ENCODE peak calls at places on chromosomes 5 and 9, in six cellular contexts. One of them, this sample, is unnamed.

GRCh38 chr9:137724114-137724445 is 105.3 kb downstream of the EHMT1 start:
- DNase-seq in AG10803: no peak
- DNase-seq in activated B cell treated with CpG ODN at 0.5 μM for 24 hours: no peak
- DNase-seq in ovary: no peak
- DNase-seq in fibroblast of the aortic adventitia: no peak
- DNase-seq in epithelial cell of esophagus: peak; percentile 54
- DNase-seq in this sample: no peak

GRCh38 chr5:78964889-78965288 is 20.2 kb downstream of the ARSB start:
- DNase-seq in activated B cell treated with CpG ODN at 0.5 μM for 24 hours: no peak
- DNase-seq in epithelial cell of esophagus: peak; percentile 78
- DNase-seq in ovary: no peak
- DNase-seq in AG10803: peak; percentile 77
- DNase-seq in fibroblast of the aortic adventitia: peak; percentile 86
- DNase-seq in this sample: peak; percentile 44

GRCh38 chr5:67187318-67187717 is 9.3 kb downstream of the CD180 start:
- DNase-seq in AG10803: no peak
- DNase-seq in activated B cell treated with CpG ODN at 0.5 μM for 24 hours: no peak
- DNase-seq in fibroblast of the aortic adventitia: no peak
- DNase-seq in ovary: no peak
- DNase-seq in epithelial cell of esophagus: no peak
- DNase-seq in this sample: no peak

GRCh38 chr9:88936668-88937067 is 54.6 kb upstream of the S1PR3 start:
- DNase-seq in ovary: peak; percentile 47
- DNase-seq in AG10803: no peak
- DNase-seq in fibroblast of the aortic adventitia: no peak
- DNase-seq in activated B cell treated with CpG ODN at 0.5 μM for 24 hours: no peak
- DNase-seq in epithelial cell of esophagus: peak; percentile 22
- DNase-seq in this sample: no peak

GRCh38 chr9:94002316-94003140 is 47.4 kb upstream of the BARX1 start:
- DNase-seq in epithelial cell of esophagus: peak; percentile 64
- DNase-seq in AG10803: peak; percentile 36
- DNase-seq in fibroblast of the aortic adventitia: peak; percentile 63
- DNase-seq in activated B cell treated with CpG ODN at 0.5 μM for 24 hours: no peak
- DNase-seq in ovary: no peak
- DNase-seq in this sample: peak; percentile 47

GRCh38 chr9:106450549-106450948 is 412.4 kb upstream of the ZNF462 start:
- DNase-seq in activated B cell treated with CpG ODN at 0.5 μM for 24 hours: no peak
- DNase-seq in AG10803: no peak
- DNase-seq in epithelial cell of esophagus: no peak
- DNase-seq in ovary: no peak
- DNase-seq in fibroblast of the aortic adventitia: no peak
- DNase-seq in this sample: no peak

GRCh38 chr5:57863661-57864060 is 381.1 kb upstream of the ACTBL2 start:
- DNase-seq in ovary: no peak
- DNase-seq in AG10803: peak; percentile 76
- DNase-seq in epithelial cell of esophagus: peak; percentile 71
- DNase-seq in activated B cell treated with CpG ODN at 0.5 μM for 24 hours: no peak
- DNase-seq in fibroblast of the aortic adventitia: peak; percentile 37
- DNase-seq in this sample: no peak

GRCh38 chr5:145661737-145662530 is 173.2 kb downstream of the PRELID2 start:
- DNase-seq in fibroblast of the aortic adventitia: peak; percentile 38
- DNase-seq in activated B cell treated with CpG ODN at 0.5 μM for 24 hours: no peak
- DNase-seq in AG10803: no peak
- DNase-seq in epithelial cell of esophagus: no peak
- DNase-seq in ovary: no peak
- DNase-seq in this sample: no peak

GRCh38 chr9:72579190-72579589 is 57.8 kb downstream of the TMC1 start:
- DNase-seq in epithelial cell of esophagus: peak; percentile 94
- DNase-seq in fibroblast of the aortic adventitia: peak; percentile 81
- DNase-seq in ovary: peak; percentile 54
- DNase-seq in AG10803: peak; percentile 34
- DNase-seq in activated B cell treated with CpG ODN at 0.5 μM for 24 hours: no peak
- DNase-seq in this sample: no peak

GRCh38 chr9:125611366-125611765 is 95.6 kb downstream of the MAPKAP1 start:
- DNase-seq in epithelial cell of esophagus: no peak
- DNase-seq in activated B cell treated with CpG ODN at 0.5 μM for 24 hours: no peak
- DNase-seq in ovary: no peak
- DNase-seq in fibroblast of the aortic adventitia: no peak
- DNase-seq in AG10803: no peak
- DNase-seq in this sample: no peak

GRCh38 chr5:176466245-176466871 is 18.2 kb downstream of the FAF2 start:
- DNase-seq in fibroblast of the aortic adventitia: peak; percentile 94
- DNase-seq in epithelial cell of esophagus: peak; percentile 84
- DNase-seq in ovary: no peak
- DNase-seq in AG10803: peak; percentile 77
- DNase-seq in activated B cell treated with CpG ODN at 0.5 μM for 24 hours: no peak
- DNase-seq in this sample: no peak

GRCh38 chr5:143019614-143020515 is 249.7 kb downstream of the ARHGAP26 start:
- DNase-seq in epithelial cell of esophagus: no peak
- DNase-seq in ovary: no peak
- DNase-seq in fibroblast of the aortic adventitia: no peak
- DNase-seq in activated B cell treated with CpG ODN at 0.5 μM for 24 hours: no peak
- DNase-seq in AG10803: no peak
- DNase-seq in this sample: peak; percentile 79

GRCh38 chr5:50646591-50646990 is 19.8 kb upstream of the PARP8 start:
- DNase-seq in ovary: no peak
- DNase-seq in AG10803: no peak
- DNase-seq in fibroblast of the aortic adventitia: no peak
- DNase-seq in epithelial cell of esophagus: no peak
- DNase-seq in activated B cell treated with CpG ODN at 0.5 μM for 24 hours: no peak
- DNase-seq in this sample: no peak

GRCh38 chr5:33235304-33235703 is 205.5 kb upstream of the TARS1 start:
- DNase-seq in activated B cell treated with CpG ODN at 0.5 μM for 24 hours: no peak
- DNase-seq in AG10803: no peak
- DNase-seq in epithelial cell of esophagus: peak; percentile 41
- DNase-seq in fibroblast of the aortic adventitia: no peak
- DNase-seq in ovary: no peak
- DNase-seq in this sample: no peak

GRCh38 chr5:26329562-26330189 is 708.7 kb downstream of the CDH9 start:
- DNase-seq in activated B cell treated with CpG ODN at 0.5 μM for 24 hours: no peak
- DNase-seq in AG10803: no peak
- DNase-seq in epithelial cell of esophagus: peak; percentile 6
- DNase-seq in fibroblast of the aortic adventitia: no peak
- DNase-seq in ovary: no peak
- DNase-seq in this sample: no peak

GRCh38 chr5:35811108-35811741 is 45.5 kb upstream of the IL7R start:
- DNase-seq in epithelial cell of esophagus: no peak
- DNase-seq in ovary: no peak
- DNase-seq in activated B cell treated with CpG ODN at 0.5 μM for 24 hours: no peak
- DNase-seq in AG10803: peak; percentile 17
- DNase-seq in fibroblast of the aortic adventitia: no peak
- DNase-seq in this sample: no peak

GRCh38 chr5:35819026-35819425 is 37.7 kb upstream of the IL7R start:
- DNase-seq in epithelial cell of esophagus: no peak
- DNase-seq in activated B cell treated with CpG ODN at 0.5 μM for 24 hours: no peak
- DNase-seq in ovary: no peak
- DNase-seq in AG10803: no peak
- DNase-seq in fibroblast of the aortic adventitia: no peak
- DNase-seq in this sample: no peak

GRCh38 chr5:35813456-35813855 is 43.2 kb upstream of the IL7R start:
- DNase-seq in activated B cell treated with CpG ODN at 0.5 μM for 24 hours: no peak
- DNase-seq in ovary: no peak
- DNase-seq in AG10803: no peak
- DNase-seq in epithelial cell of esophagus: no peak
- DNase-seq in fibroblast of the aortic adventitia: no peak
- DNase-seq in this sample: no peak

GRCh38 chr5:35816881-35817521 is 39.7 kb upstream of the IL7R start:
- DNase-seq in fibroblast of the aortic adventitia: no peak
- DNase-seq in ovary: no peak
- DNase-seq in AG10803: no peak
- DNase-seq in epithelial cell of esophagus: peak; percentile 25
- DNase-seq in activated B cell treated with CpG ODN at 0.5 μM for 24 hours: no peak
- DNase-seq in this sample: no peak

DNA sequence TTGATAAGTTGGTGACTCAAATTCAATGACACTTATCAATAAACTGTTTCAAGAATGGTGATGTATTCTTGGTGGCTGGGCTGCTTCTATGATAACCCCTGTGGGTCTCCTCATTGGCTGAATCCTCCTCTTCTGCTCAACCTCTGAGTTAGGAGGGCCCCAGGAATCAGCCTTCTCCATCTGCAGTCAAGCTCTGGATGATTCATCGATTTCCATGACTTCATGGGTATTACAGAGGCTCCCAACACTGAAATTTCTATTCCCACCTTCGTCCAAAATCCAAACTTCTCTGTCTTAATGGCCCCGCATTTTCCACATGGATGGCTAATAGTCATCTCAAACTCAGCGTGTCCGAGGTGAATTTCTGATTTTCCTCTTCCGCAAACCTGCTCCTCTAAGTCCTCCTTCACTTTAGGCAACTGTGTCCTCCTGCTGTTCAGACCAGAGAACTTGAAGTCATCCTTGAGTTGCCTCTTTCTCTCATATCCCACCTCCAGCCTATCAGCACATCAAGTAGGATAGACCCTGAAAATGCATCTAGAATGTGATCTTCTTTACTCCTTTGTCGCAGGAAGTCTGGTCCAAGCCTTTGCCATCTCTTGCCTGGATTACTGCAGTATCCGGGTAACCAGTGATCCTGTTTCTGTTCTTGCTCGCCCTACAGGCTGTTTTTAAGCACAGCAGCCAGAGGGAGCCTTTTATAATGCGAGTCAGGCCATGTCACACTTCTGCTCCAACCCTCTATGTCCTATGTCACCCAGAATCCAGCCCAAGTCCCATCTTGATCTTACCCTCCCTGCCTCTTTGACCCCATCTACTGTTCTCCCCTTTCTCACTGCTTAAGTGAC is 41.4 kb upstream of the IL7R start:
- DNase-seq in AG10803: no peak
- DNase-seq in epithelial cell of esophagus: peak; percentile 48
- DNase-seq in activated B cell treated with CpG ODN at 0.5 μM for 24 hours: no peak
- DNase-seq in fibroblast of the aortic adventitia: peak; percentile 40
- DNase-seq in ovary: no peak
- DNase-seq in this sample: no peak
- TF ChIP-seq CTCF in AG10803: peak; percentile 9
- TF ChIP-seq CTCF in epithelial cell of esophagus: peak; percentile 73
- TF ChIP-seq CTCF in activated B cell treated with CpG ODN at 0.5 μM for 24 hours: no peak
- TF ChIP-seq CTCF in fibroblast of the aortic adventitia: peak; percentile 73
- TF ChIP-seq CTCF in ovary: no peak
- TF ChIP-seq CTCF in this sample: peak; percentile 32

GRCh38 chr9:109652971-109653370 is 127.0 kb upstream of the PALM2AKAP2 start:
- DNase-seq in activated B cell treated with CpG ODN at 0.5 μM for 24 hours: no peak
- DNase-seq in ovary: no peak
- DNase-seq in fibroblast of the aortic adventitia: peak; percentile 6
- DNase-seq in epithelial cell of esophagus: peak; percentile 74
- DNase-seq in AG10803: peak; percentile 17
- DNase-seq in this sample: no peak
- TF ChIP-seq CTCF in activated B cell treated with CpG ODN at 0.5 μM for 24 hours: no peak
- TF ChIP-seq CTCF in ovary: no peak
- TF ChIP-seq CTCF in fibroblast of the aortic adventitia: peak; percentile 32
- TF ChIP-seq CTCF in epithelial cell of esophagus: peak; percentile 62
- TF ChIP-seq CTCF in AG10803: peak; percentile 57
- TF ChIP-seq CTCF in this sample: no peak

GRCh38 chr5:61409568-61409967 is 77.5 kb downstream of the ZSWIM6 start:
- DNase-seq in fibroblast of the aortic adventitia: peak; percentile 92
- DNase-seq in AG10803: peak; percentile 96
- DNase-seq in epithelial cell of esophagus: peak; percentile 81
- DNase-seq in ovary: no peak
- DNase-seq in activated B cell treated with CpG ODN at 0.5 μM for 24 hours: no peak
- DNase-seq in this sample: no peak

GRCh38 chr5:61407706-61408105 is 75.6 kb downstream of the ZSWIM6 start:
- DNase-seq in fibroblast of the aortic adventitia: no peak
- DNase-seq in ovary: no peak
- DNase-seq in activated B cell treated with CpG ODN at 0.5 μM for 24 hours: no peak
- DNase-seq in AG10803: no peak
- DNase-seq in epithelial cell of esophagus: peak; percentile 18
- DNase-seq in this sample: no peak

GRCh38 chr5:61402970-61403369 is 70.9 kb downstream of the ZSWIM6 start:
- DNase-seq in activated B cell treated with CpG ODN at 0.5 μM for 24 hours: no peak
- DNase-seq in epithelial cell of esophagus: no peak
- DNase-seq in fibroblast of the aortic adventitia: no peak
- DNase-seq in ovary: no peak
- DNase-seq in AG10803: peak; percentile 49
- DNase-seq in this sample: no peak

GRCh38 chr5:61412344-61412743 is 80.3 kb downstream of the ZSWIM6 start:
- DNase-seq in AG10803: no peak
- DNase-seq in epithelial cell of esophagus: no peak
- DNase-seq in ovary: no peak
- DNase-seq in fibroblast of the aortic adventitia: no peak
- DNase-seq in activated B cell treated with CpG ODN at 0.5 μM for 24 hours: no peak
- DNase-seq in this sample: no peak

GRCh38 chr5:61408476-61409168 is 76.6 kb downstream of the ZSWIM6 start:
- DNase-seq in activated B cell treated with CpG ODN at 0.5 μM for 24 hours: peak; percentile 94
- DNase-seq in AG10803: peak; percentile 100
- DNase-seq in ovary: peak; percentile 99
- DNase-seq in fibroblast of the aortic adventitia: peak; percentile 100
- DNase-seq in epithelial cell of esophagus: peak; percentile 100
- DNase-seq in this sample: peak; percentile 93
- TF ChIP-seq CTCF in activated B cell treated with CpG ODN at 0.5 μM for 24 hours: no peak
- TF ChIP-seq CTCF in AG10803: no peak
- TF ChIP-seq CTCF in ovary: no peak
- TF ChIP-seq CTCF in fibroblast of the aortic adventitia: no peak
- TF ChIP-seq CTCF in epithelial cell of esophagus: no peak
- TF ChIP-seq CTCF in this sample: no peak

DNA sequence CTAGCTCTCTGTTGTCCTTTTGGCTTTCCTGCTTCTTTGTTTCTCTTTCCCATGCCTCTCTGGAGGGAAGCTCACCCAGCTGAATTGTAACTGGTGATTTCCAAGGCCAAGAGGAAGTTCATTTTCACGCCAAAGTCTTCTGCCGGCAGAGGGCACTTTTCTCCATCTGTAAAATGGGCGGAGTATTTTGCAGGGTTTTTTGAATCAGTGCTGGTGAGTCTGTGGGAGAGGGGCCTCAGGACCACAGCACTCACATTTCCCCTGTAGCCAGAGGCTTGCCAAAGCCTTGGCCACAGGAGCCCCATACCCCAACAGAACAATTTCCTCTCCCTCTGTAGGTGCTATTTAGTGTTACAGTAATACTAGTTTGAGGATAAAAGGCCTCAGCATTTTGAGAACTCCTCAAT is 42.3 kb upstream of the MATR3 start:
- DNase-seq in AG10803: no peak
- DNase-seq in fibroblast of the aortic adventitia: no peak
- DNase-seq in activated B cell treated with CpG ODN at 0.5 μM for 24 hours: no peak
- DNase-seq in ovary: no peak
- DNase-seq in epithelial cell of esophagus: no peak
- DNase-seq in this sample: peak; percentile 78
- TF ChIP-seq CTCF in AG10803: peak; percentile 17
- TF ChIP-seq CTCF in fibroblast of the aortic adventitia: peak; percentile 9
- TF ChIP-seq CTCF in activated B cell treated with CpG ODN at 0.5 μM for 24 hours: no peak
- TF ChIP-seq CTCF in ovary: no peak
- TF ChIP-seq CTCF in epithelial cell of esophagus: no peak
- TF ChIP-seq CTCF in this sample: peak; percentile 64